ENCODE peak calls at places on chromosomes 16 and 17, in nine cellular contexts. One of them, this sample, is unnamed.

GRCh38 chr17:28327709-28328108 is 7.6 kb downstream of the IFT20 start:
- DNase-seq in esophagus squamous epithelium: no peak
- DNase-seq in ovary: no peak
- DNase-seq in colonic mucosa: no peak
- DNase-seq in lower lobe of right lung: no peak
- DNase-seq in right cardiac atrium: no peak
- DNase-seq in neural progenitor cell: no peak
- DNase-seq in thoracic aorta: no peak
- DNase-seq in uterus: no peak
- DNase-seq in this sample: no peak

GRCh38 chr17:65953316-65954147 is 238.4 kb downstream of the CEP112 start:
- DNase-seq in colonic mucosa: no peak
- DNase-seq in lower lobe of right lung: no peak
- DNase-seq in right cardiac atrium: no peak
- DNase-seq in neural progenitor cell: peak; percentile 26
- DNase-seq in thoracic aorta: no peak
- DNase-seq in esophagus squamous epithelium: no peak
- DNase-seq in uterus: no peak
- DNase-seq in ovary: no peak
- DNase-seq in this sample: no peak

GRCh38 chr16:813204-813915 is 12.8 kb upstream of the GNG13 start:
- DNase-seq in uterus: no peak
- DNase-seq in esophagus squamous epithelium: no peak
- DNase-seq in right cardiac atrium: peak; percentile 83
- DNase-seq in colonic mucosa: no peak
- DNase-seq in lower lobe of right lung: no peak
- DNase-seq in ovary: peak; percentile 69
- DNase-seq in thoracic aorta: no peak
- DNase-seq in neural progenitor cell: peak; percentile 86
- DNase-seq in this sample: no peak

GRCh38 chr16:65700599-65700998 is 578.7 kb upstream of the CDH11 start:
- DNase-seq in uterus: no peak
- DNase-seq in right cardiac atrium: no peak
- DNase-seq in colonic mucosa: no peak
- DNase-seq in neural progenitor cell: no peak
- DNase-seq in esophagus squamous epithelium: no peak
- DNase-seq in thoracic aorta: no peak
- DNase-seq in lower lobe of right lung: no peak
- DNase-seq in ovary: no peak
- DNase-seq in this sample: no peak

GRCh38 chr17:38602453-38602852 is 3.3 kb downstream of the SRCIN1 start:
- DNase-seq in lower lobe of right lung: no peak
- DNase-seq in neural progenitor cell: peak; percentile 50
- DNase-seq in thoracic aorta: no peak
- DNase-seq in ovary: no peak
- DNase-seq in colonic mucosa: no peak
- DNase-seq in esophagus squamous epithelium: no peak
- DNase-seq in right cardiac atrium: no peak
- DNase-seq in uterus: no peak
- DNase-seq in this sample: peak; percentile 43

GRCh38 chr17:2863204-2863603 is 67.0 kb downstream of the RAP1GAP2 start:
- DNase-seq in uterus: no peak
- DNase-seq in neural progenitor cell: no peak
- DNase-seq in thoracic aorta: no peak
- DNase-seq in right cardiac atrium: no peak
- DNase-seq in esophagus squamous epithelium: no peak
- DNase-seq in colonic mucosa: no peak
- DNase-seq in ovary: no peak
- DNase-seq in lower lobe of right lung: no peak
- DNase-seq in this sample: no peak

GRCh38 chr16:79598341-79599181 is 2.0 kb downstream of the MAF start:
- DNase-seq in right cardiac atrium: peak; percentile 87
- DNase-seq in neural progenitor cell: peak; percentile 87
- DNase-seq in uterus: peak; percentile 71
- DNase-seq in ovary: peak; percentile 75
- DNase-seq in lower lobe of right lung: peak; percentile 72
- DNase-seq in esophagus squamous epithelium: no peak
- DNase-seq in colonic mucosa: peak; percentile 29
- DNase-seq in thoracic aorta: peak; percentile 16
- DNase-seq in this sample: peak; percentile 58

GRCh38 chr16:83946781-83947566 is 6.1 kb upstream of the OSGIN1 start:
- DNase-seq in esophagus squamous epithelium: no peak
- DNase-seq in colonic mucosa: no peak
- DNase-seq in ovary: no peak
- DNase-seq in lower lobe of right lung: no peak
- DNase-seq in right cardiac atrium: no peak
- DNase-seq in neural progenitor cell: no peak
- DNase-seq in thoracic aorta: no peak
- DNase-seq in uterus: no peak
- DNase-seq in this sample: no peak

GRCh38 chr17:67585077-67585602 is 132.6 kb upstream of the NOL11 start:
- DNase-seq in ovary: no peak
- DNase-seq in esophagus squamous epithelium: no peak
- DNase-seq in neural progenitor cell: no peak
- DNase-seq in uterus: no peak
- DNase-seq in right cardiac atrium: no peak
- DNase-seq in colonic mucosa: no peak
- DNase-seq in lower lobe of right lung: no peak
- DNase-seq in thoracic aorta: no peak
- DNase-seq in this sample: peak; percentile 7

GRCh38 chr17:3004925-3005324 is 58.5 kb downstream of the OR1D5 start:
- DNase-seq in neural progenitor cell: no peak
- DNase-seq in esophagus squamous epithelium: no peak
- DNase-seq in colonic mucosa: no peak
- DNase-seq in thoracic aorta: no peak
- DNase-seq in ovary: peak; percentile 43
- DNase-seq in uterus: no peak
- DNase-seq in lower lobe of right lung: peak; percentile 55
- DNase-seq in right cardiac atrium: no peak
- DNase-seq in this sample: no peak

GRCh38 chr17:67717192-67717623 is 528 bp upstream of the NOL11 start:
- DNase-seq in colonic mucosa: no peak
- DNase-seq in esophagus squamous epithelium: no peak
- DNase-seq in uterus: no peak
- DNase-seq in thoracic aorta: no peak
- DNase-seq in neural progenitor cell: no peak
- DNase-seq in right cardiac atrium: no peak
- DNase-seq in ovary: no peak
- DNase-seq in lower lobe of right lung: no peak
- DNase-seq in this sample: no peak

GRCh38 chr17:8362651-8363332 is 13.7 kb downstream of the KRABD2 start:
- DNase-seq in lower lobe of right lung: no peak
- DNase-seq in right cardiac atrium: no peak
- DNase-seq in neural progenitor cell: no peak
- DNase-seq in thoracic aorta: no peak
- DNase-seq in ovary: no peak
- DNase-seq in uterus: no peak
- DNase-seq in colonic mucosa: no peak
- DNase-seq in esophagus squamous epithelium: no peak
- DNase-seq in this sample: no peak

GRCh38 chr17:63932008-63932561 is at the start of gene CD79B:
- DNase-seq in lower lobe of right lung: no peak
- DNase-seq in colonic mucosa: no peak
- DNase-seq in ovary: no peak
- DNase-seq in uterus: no peak
- DNase-seq in esophagus squamous epithelium: no peak
- DNase-seq in thoracic aorta: no peak
- DNase-seq in neural progenitor cell: no peak
- DNase-seq in right cardiac atrium: peak; percentile 61
- DNase-seq in this sample: no peak

GRCh38 chr17:63937319-63937718 is 5.2 kb upstream of the CD79B start:
- DNase-seq in right cardiac atrium: peak; percentile 6
- DNase-seq in esophagus squamous epithelium: no peak
- DNase-seq in neural progenitor cell: no peak
- DNase-seq in thoracic aorta: no peak
- DNase-seq in colonic mucosa: no peak
- DNase-seq in ovary: no peak
- DNase-seq in lower lobe of right lung: no peak
- DNase-seq in uterus: no peak
- DNase-seq in this sample: no peak

GRCh38 chr17:63932721-63933120 is 590 bp upstream of the CD79B start:
- DNase-seq in ovary: no peak
- DNase-seq in uterus: no peak
- DNase-seq in thoracic aorta: no peak
- DNase-seq in lower lobe of right lung: no peak
- DNase-seq in right cardiac atrium: peak; percentile 14
- DNase-seq in colonic mucosa: no peak
- DNase-seq in neural progenitor cell: no peak
- DNase-seq in esophagus squamous epithelium: no peak
- DNase-seq in this sample: no peak

GRCh38 chr17:63937920-63938319 is 5.8 kb upstream of the CD79B start:
- DNase-seq in uterus: no peak
- DNase-seq in colonic mucosa: no peak
- DNase-seq in ovary: no peak
- DNase-seq in right cardiac atrium: peak; percentile 40
- DNase-seq in thoracic aorta: no peak
- DNase-seq in neural progenitor cell: no peak
- DNase-seq in esophagus squamous epithelium: no peak
- DNase-seq in lower lobe of right lung: no peak
- DNase-seq in this sample: no peak

DNA sequence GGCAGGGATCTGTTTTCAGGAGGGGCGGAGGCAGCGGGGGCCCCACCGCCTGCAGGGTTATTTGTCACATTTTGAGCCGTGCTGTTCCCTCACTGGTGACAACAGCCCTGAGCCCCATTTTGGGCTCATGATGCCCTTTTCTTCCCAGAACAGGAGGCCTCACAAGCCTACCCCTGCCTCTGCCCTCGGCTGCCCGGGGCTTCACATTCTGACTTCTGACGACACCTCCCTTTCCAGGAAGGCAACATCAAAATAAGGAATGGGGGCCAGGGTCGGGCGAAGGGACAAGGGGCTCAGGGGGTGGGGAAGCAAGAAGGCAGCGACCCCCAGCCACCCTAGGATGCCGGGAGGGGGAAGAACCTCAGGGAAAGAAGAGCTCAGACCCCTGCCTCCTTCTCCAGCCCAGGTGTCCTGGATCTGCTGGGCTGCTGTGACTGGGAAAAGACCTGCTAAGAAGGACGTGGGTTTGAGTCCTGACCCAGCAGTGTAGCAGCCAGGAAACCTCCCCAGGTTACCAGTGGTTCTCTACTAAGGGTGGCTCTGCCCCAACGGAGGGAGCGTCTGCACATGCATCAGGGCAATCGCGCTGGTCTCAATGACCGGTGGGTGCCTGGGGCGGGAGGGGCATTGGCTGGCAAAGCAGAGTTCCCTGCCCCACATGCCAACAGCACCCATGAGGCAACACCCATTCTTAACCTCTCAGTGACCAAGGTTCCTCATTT is 2.4 kb upstream of the CD79B start:
- DNase-seq in uterus: no peak
- DNase-seq in neural progenitor cell: no peak
- DNase-seq in lower lobe of right lung: no peak
- DNase-seq in esophagus squamous epithelium: no peak
- DNase-seq in thoracic aorta: no peak
- DNase-seq in right cardiac atrium: peak; percentile 34
- DNase-seq in ovary: no peak
- DNase-seq in colonic mucosa: no peak
- DNase-seq in this sample: no peak
- H3K4me1 ChIP-seq in uterus: no peaks in the 10 kb centered on the region
- H3K4me1 ChIP-seq in neural progenitor cell: peaks cover 8% of the 10 kb centered on the region
- H3K4me1 ChIP-seq in lower lobe of right lung: peaks cover 20% of the 10 kb centered on the region
- H3K4me1 ChIP-seq in esophagus squamous epithelium: peaks cover 5% of the 10 kb centered on the region
- H3K4me1 ChIP-seq in thoracic aorta: no peaks in the 10 kb centered on the region
- H3K4me1 ChIP-seq in right cardiac atrium: no peaks in the 10 kb centered on the region
- H3K4me1 ChIP-seq in ovary: no peaks in the 10 kb centered on the region
- H3K4me1 ChIP-seq in colonic mucosa: no peaks in the 10 kb centered on the region
- H3K4me1 ChIP-seq in this sample: no peaks in the 10 kb centered on the region

DNA sequence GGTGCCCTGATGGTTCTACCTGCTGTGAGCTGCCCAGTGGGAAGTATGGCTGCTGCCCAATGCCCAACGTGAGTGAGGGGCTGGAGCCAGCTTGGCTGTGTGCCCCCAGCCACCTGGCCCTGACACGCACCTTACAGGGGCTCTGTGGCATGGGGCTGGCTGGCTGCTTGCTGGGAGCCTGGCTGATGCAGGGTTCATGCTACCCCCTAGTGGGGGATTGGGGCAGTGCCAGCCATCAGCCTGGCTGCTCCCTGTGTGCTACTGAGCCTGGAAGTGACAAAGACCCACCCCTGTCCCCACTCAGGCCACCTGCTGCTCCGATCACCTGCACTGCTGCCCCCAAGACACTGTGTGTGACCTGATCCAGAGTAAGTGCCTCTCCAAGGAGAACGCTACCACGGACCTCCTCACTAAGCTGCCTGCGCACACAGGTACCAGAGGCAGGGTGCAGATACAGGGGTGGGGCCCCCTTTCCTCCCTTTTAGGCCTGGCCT is 5.7 kb downstream of the GRN start:
- DNase-seq in ovary: peak; percentile 74
- DNase-seq in right cardiac atrium: peak; percentile 85
- DNase-seq in neural progenitor cell: peak; percentile 80
- DNase-seq in colonic mucosa: peak; percentile 74
- DNase-seq in lower lobe of right lung: peak; percentile 78
- DNase-seq in uterus: no peak
- DNase-seq in thoracic aorta: no peak
- DNase-seq in esophagus squamous epithelium: no peak
- DNase-seq in this sample: no peak
- H3K4me1 ChIP-seq in ovary: peaks cover 4% of the 10 kb centered on the region
- H3K4me1 ChIP-seq in right cardiac atrium: no peaks in the 10 kb centered on the region
- H3K4me1 ChIP-seq in neural progenitor cell: no peaks in the 10 kb centered on the region
- H3K4me1 ChIP-seq in colonic mucosa: peaks cover 6% of the 10 kb centered on the region
- H3K4me1 ChIP-seq in lower lobe of right lung: peaks cover 31% of the 10 kb centered on the region
- H3K4me1 ChIP-seq in uterus: no peaks in the 10 kb centered on the region
- H3K4me1 ChIP-seq in thoracic aorta: peaks cover 3% of the 10 kb centered on the region
- H3K4me1 ChIP-seq in esophagus squamous epithelium: peaks cover 24% of the 10 kb centered on the region
- H3K4me1 ChIP-seq in this sample: peaks cover 14% of the 10 kb centered on the region

DNA sequence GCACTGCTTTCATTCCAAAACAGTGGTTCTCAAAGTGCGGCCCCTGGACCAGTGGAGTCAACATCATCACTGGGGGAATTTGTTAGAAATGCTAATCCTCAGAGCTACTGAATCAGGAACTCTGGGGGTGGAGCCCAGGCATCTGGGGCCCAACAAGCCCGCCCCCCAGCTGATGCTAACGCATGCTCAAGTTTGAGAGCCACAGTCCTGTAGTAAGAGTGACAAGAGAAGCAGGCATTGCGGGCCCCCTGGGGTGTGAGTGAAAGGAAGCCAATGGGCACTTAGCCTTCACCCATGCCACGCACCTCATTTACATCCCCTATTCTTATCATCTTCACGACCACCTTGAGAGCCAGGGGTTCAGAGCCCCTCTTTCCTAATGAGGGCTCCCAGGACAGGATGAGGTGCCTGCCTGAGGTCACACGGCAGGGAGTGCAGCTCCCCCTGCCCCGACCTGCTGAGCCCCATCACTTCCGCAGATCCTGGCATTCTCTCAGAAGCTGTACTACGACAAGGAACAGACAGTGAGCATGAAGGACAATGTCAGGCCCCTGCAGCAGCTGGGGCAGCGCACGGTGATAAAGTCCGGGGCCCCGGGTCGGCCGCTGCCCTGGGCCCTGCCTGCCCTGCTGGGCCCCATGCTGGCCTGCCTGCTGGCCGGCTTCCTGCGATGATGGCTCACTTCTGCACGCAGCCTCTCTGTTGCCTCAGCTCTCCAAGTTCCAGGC is 9.1 kb downstream of the CA4 start:
- DNase-seq in right cardiac atrium: no peak
- DNase-seq in thoracic aorta: no peak
- DNase-seq in neural progenitor cell: no peak
- DNase-seq in colonic mucosa: no peak
- DNase-seq in uterus: no peak
- DNase-seq in lower lobe of right lung: peak; percentile 22
- DNase-seq in esophagus squamous epithelium: no peak
- DNase-seq in ovary: no peak
- DNase-seq in this sample: no peak
- H3K4me1 ChIP-seq in right cardiac atrium: peaks cover 7% of the 10 kb centered on the region
- H3K4me1 ChIP-seq in thoracic aorta: no peaks in the 10 kb centered on the region
- H3K4me1 ChIP-seq in neural progenitor cell: peaks cover 59% of the 10 kb centered on the region
- H3K4me1 ChIP-seq in colonic mucosa: no peaks in the 10 kb centered on the region
- H3K4me1 ChIP-seq in uterus: no peaks in the 10 kb centered on the region
- H3K4me1 ChIP-seq in lower lobe of right lung: peaks cover 35% of the 10 kb centered on the region
- H3K4me1 ChIP-seq in esophagus squamous epithelium: no peaks in the 10 kb centered on the region
- H3K4me1 ChIP-seq in ovary: no peaks in the 10 kb centered on the region
- H3K4me1 ChIP-seq in this sample: no peaks in the 10 kb centered on the region

GRCh38 chr17:40097087-40097486 is 3.3 kb downstream of the NR1D1 start:
- DNase-seq in esophagus squamous epithelium: no peak
- DNase-seq in colonic mucosa: no peak
- DNase-seq in lower lobe of right lung: no peak
- DNase-seq in ovary: no peak
- DNase-seq in uterus: no peak
- DNase-seq in right cardiac atrium: peak; percentile 51
- DNase-seq in neural progenitor cell: no peak
- DNase-seq in thoracic aorta: no peak
- DNase-seq in this sample: no peak
- H3K4me1 ChIP-seq in esophagus squamous epithelium: peaks cover 72% of the 10 kb centered on the region
- H3K4me1 ChIP-seq in colonic mucosa: peaks cover 33% of the 10 kb centered on the region
- H3K4me1 ChIP-seq in lower lobe of right lung: peaks cover 71% of the 10 kb centered on the region
- H3K4me1 ChIP-seq in ovary: peaks cover 35% of the 10 kb centered on the region
- H3K4me1 ChIP-seq in uterus: peaks cover 46% of the 10 kb centered on the region
- H3K4me1 ChIP-seq in right cardiac atrium: peaks cover 48% of the 10 kb centered on the region
- H3K4me1 ChIP-seq in neural progenitor cell: peaks cover 22% of the 10 kb centered on the region
- H3K4me1 ChIP-seq in thoracic aorta: peaks cover 44% of the 10 kb centered on the region
- H3K4me1 ChIP-seq in this sample: peaks cover 20% of the 10 kb centered on the region

This sample was measured in RWPE2.